ENCODE peak calls at places on chromosome 4, in four cellular contexts. Q is lower lobe of right lung; G is CD8-positive, alpha-beta T cell; B is spleen. L is an unnamed sample.
A peak's percentile ranks its signal among the peaks of the same experiment; 100 is the strongest.

GRCh38 chr4:53306729-53307128 is 59.1 kb downstream of the SCFD2 start:
- DNase-seq in Q (no peak), G (no peak), B (no peak), L (no peak)

GRCh38 chr4:186728631-186729271 is 5.1 kb upstream of the FAT1 start:
- DNase-seq in Q (no peak), G (no peak), B (no peak), L (no peak)

GRCh38 chr4:71941001-71941400 is 90.8 kb upstream of the NPFFR2 start:
- DNase-seq in Q (no peak), G (no peak), B (no peak), L (no peak)

GRCh38 chr4:158636619-158637018 is 35.1 kb downstream of the C4orf46 start:
- DNase-seq in Q (no peak), G (no peak), B (no peak), L (no peak)

GRCh38 chr4:156803056-156803455 is 168.5 kb downstream of the PDGFC start:
- DNase-seq in Q (no peak), G (no peak), B (no peak), L (no peak)

GRCh38 chr4:121711263-121712000 is 14.7 kb upstream of the ANXA5 start:
- DNase-seq in Q (peak; percentile 76), G (no peak), B (peak; percentile 78), L (peak; percentile 86)

GRCh38 chr4:22264261-22264660 is 251.6 kb downstream of the ADGRA3 start:
- DNase-seq in Q (no peak), G (no peak), B (no peak), L (no peak)

GRCh38 chr4:122476126-122476525 is 19.6 kb upstream of the IL2 start:
- DNase-seq in Q (no peak), G (no peak), B (no peak), L (no peak)

GRCh38 chr4:103318327-103318726 is 120.2 kb upstream of the CENPE start:
- DNase-seq in Q (no peak), G (no peak), B (no peak), L (no peak)

GRCh38 chr4:68297137-68297536 is 51.6 kb upstream of the TMPRSS11B start:
- DNase-seq in Q (no peak), G (no peak), B (no peak), L (no peak)

GRCh38 chr4:122364700-122365404 is 14.0 kb upstream of the ADAD1 start:
- DNase-seq in Q (no peak), G (peak; percentile 27), B (no peak), L (no peak)

GRCh38 chr4:105149771-105150170 is 3.1 kb downstream of the TET2 start:
- DNase-seq in Q (no peak), G (no peak), B (no peak), L (no peak)

GRCh38 chr4:176437756-176438155 is 118.0 kb downstream of the SPCS3 start:
- DNase-seq in Q (no peak), G (no peak), B (no peak), L (no peak)

GRCh38 chr4:100977746-100978397 is 369.5 kb downstream of the PPP3CA start:
- DNase-seq in Q (no peak), G (no peak), B (no peak), L (no peak)

GRCh38 chr4:99861120-99861905 is 32.9 kb downstream of the LAMTOR3 start:
- DNase-seq in Q (no peak), G (no peak), B (no peak), L (no peak)

GRCh38 chr4:176839656-176840055 is 46.9 kb upstream of the VEGFC start:
- DNase-seq in Q (no peak), G (no peak), B (no peak), L (no peak)

GRCh38 chr4:37299468-37299867 is 54.9 kb downstream of the NWD2 start:
- DNase-seq in Q (no peak), G (no peak), B (no peak), L (no peak)

GRCh38 chr4:174522183-174523002 is at the start of gene HPGD:
- DNase-seq in Q (peak; percentile 88), G (peak; percentile 64), B (peak; percentile 87), L (peak; percentile 92)

GRCh38 chr4:88457307-88458090 is 580 bp downstream of the HERC5 start:
- DNase-seq in Q (peak; percentile 62), G (peak; percentile 49), B (peak; percentile 92), L (peak; percentile 76)

GRCh38 chr4:187840814-187841213 is 154.8 kb upstream of the ZFP42 start:
- DNase-seq in Q (no peak), G (no peak), B (no peak), L (no peak)

GRCh38 chr4:123260429-123261052 is 136.1 kb upstream of the SPRY1 start:
- DNase-seq in Q (no peak), G (no peak), B (no peak), L (no peak)

GRCh38 chr4:185921583-185922555 is 109.9 kb upstream of the SORBS2 start:
- DNase-seq in Q (no peak), G (no peak), B (no peak), L (no peak)

DNA sequence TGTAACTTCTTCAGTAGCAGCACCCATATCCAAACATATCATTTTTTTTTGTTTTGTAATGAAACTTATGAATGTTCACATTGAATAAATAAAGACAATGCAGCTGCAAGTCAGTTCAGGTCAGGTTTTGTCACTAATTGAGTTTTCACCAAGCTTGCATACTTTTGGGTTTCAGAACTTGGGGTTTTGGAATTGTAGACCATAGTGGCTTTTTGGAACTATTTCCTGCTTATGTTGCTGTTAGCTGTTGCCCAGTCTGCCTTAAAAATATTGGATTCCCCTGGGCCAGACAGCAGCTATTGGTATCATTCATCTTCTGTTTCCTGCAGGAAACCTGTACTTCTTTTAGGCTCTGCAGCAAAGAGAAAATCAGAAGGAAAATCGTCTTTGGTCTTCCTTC is 113.4 kb upstream of the LIMCH1 start:
- DNase-seq in Q (no peak), G (no peak), B (no peak), L (no peak)
- H3K4me1 ChIP-seq in Q (peaks cover 60% of the 10 kb centered on the region), G (no peaks in the 10 kb centered on the region), B (peaks cover 9% of the 10 kb centered on the region), L (peaks cover 52% of the 10 kb centered on the region)

GRCh38 chr4:1571986-1572385 is 112.1 kb downstream of the FAM53A start:
- DNase-seq in Q (peak; percentile 41), G (no peak), B (peak; percentile 66), L (no peak)

GRCh38 chr4:1571165-1571908 is 112.8 kb downstream of the FAM53A start:
- DNase-seq in Q (peak; percentile 36), G (no peak), B (peak; percentile 69), L (no peak)

GRCh38 chr4:1573830-1574459 is 110.2 kb downstream of the FAM53A start:
- DNase-seq in Q (no peak), G (no peak), B (peak; percentile 54), L (no peak)

GRCh38 chr4:1572964-1573720 is 111.0 kb downstream of the FAM53A start:
- DNase-seq in Q (no peak), G (no peak), B (peak; percentile 2), L (no peak)

GRCh38 chr4:1572521-1572920 is 111.6 kb downstream of the FAM53A start:
- DNase-seq in Q (no peak), G (no peak), B (peak; percentile 56), L (no peak)
- H3K27ac ChIP-seq in Q (no peak overlapping the region), G (no peak overlapping the region), B (no peak overlapping the region), L (no peak overlapping the region)

DNA sequence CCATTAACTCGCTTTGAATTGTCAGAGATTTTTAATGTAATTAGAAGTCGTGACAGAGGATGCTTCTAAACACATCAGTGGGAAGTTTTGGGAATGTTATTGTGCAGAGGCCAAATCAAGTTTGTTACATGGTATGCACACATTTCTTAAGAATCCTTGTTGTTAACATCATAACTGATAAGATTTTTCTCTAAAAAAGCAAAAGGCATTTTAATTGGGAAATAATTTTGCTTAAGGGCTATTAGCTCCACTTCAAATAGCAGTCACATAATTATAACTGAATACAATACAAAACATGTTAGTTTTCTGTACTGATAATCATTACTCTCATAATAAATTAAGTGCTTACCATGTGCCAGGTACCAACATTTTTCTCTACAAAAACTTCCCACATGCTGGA is 90.7 kb upstream of the MYOZ2 start:
- DNase-seq in Q (no peak), G (no peak), B (no peak), L (no peak)
- H3K4me1 ChIP-seq in Q (peaks cover 35% of the 10 kb centered on the region), G (no peaks in the 10 kb centered on the region), B (no peaks in the 10 kb centered on the region), L (peaks cover 31% of the 10 kb centered on the region)

DNA sequence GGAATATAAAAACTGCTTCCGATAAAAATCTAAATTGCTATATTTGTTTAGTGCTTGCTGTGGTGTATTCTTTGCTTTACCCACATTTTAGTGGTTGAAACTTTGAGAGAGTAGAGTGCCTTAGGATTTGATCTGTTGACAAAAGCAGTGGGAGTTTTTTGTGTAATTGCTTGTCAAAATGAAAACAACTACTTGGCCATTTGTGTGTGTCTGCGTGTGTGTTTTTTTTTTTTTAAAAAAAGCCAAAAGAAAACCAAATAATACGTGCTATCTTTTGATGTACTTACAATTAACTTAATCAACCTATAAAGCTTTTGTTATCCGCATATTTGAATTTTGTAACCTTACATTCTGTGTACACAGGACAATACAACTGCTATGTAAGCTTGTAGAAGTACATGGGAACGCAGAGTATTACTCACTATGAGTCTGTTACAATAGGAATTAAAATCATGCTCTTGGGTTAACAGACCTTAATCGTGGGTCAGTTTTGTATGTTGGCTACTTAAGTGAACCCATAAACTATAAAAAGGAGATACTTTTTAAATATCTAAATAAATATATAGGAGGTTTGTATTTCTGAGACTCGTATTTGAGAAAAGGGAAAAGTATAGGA is 353.5 kb downstream of the ARHGAP24 start:
- DNase-seq in Q (no peak), G (no peak), B (no peak), L (no peak)
- H3K27ac ChIP-seq in Q (peak overlapping the region; percentile 56), G (no peak overlapping the region), B (peak overlapping the region; percentile 20), L (peak overlapping the region; percentile 69)

L was measured in upper lobe of right lung.